ENCODE peak calls at places on chromosomes 7 and 10, in six cellular contexts. W is ovary; J is LNCaP clone FGC; B is activated CD4-positive, alpha-beta T cell treated with anti-CD3 and anti-CD28 coated beads for 4 hours; A is breast epithelium; M is GM12892. D is an unnamed sample.

GRCh38 chr10:33478089-33478674 is 143.7 kb upstream of the NRP1 start:
- DNase-seq in W (no peak), J (peak), B (no peak), A (no peak), M (no peak), D (no peak)

GRCh38 chr7:34759477-34760125 is 101.6 kb downstream of the NPSR1 start:
- DNase-seq in W (no peak), J (no peak), B (no peak), A (no peak), M (no peak), D (no peak)

GRCh38 chr10:29946953-29947700 is 112.3 kb downstream of the JCAD start:
- DNase-seq in W (no peak), J (no peak), B (no peak), A (no peak), M (no peak), D (peak)

GRCh38 chr10:60377955-60378354 is 11.7 kb downstream of the ANK3 start:
- DNase-seq in W (no peak), J (no peak), B (no peak), A (no peak), M (no peak), D (no peak)

GRCh38 chr7:4629287-4629905 is 52.7 kb upstream of the FOXK1 start:
- DNase-seq in W (no peak), J (no peak), B (no peak), A (no peak), M (no peak), D (no peak)

GRCh38 chr7:78435355-78435754 is 636.8 kb downstream of the PHTF2 start:
- DNase-seq in W (no peak), J (no peak), B (no peak), A (no peak), M (no peak), D (no peak)

GRCh38 chr7:2843711-2844152 is 376 bp downstream of the GNA12 start:
- DNase-seq in W (peak), J (no peak), B (peak), A (no peak), M (peak), D (no peak)

GRCh38 chr10:24438800-24439199 is 229.9 kb downstream of the KIAA1217 start:
- DNase-seq in W (no peak), J (no peak), B (no peak), A (no peak), M (no peak), D (no peak)

GRCh38 chr10:96436035-96436434 is 77.2 kb upstream of the OPALIN start:
- DNase-seq in W (no peak), J (no peak), B (no peak), A (no peak), M (no peak), D (no peak)

GRCh38 chr10:72334196-72334831 is 20.4 kb downstream of the DNAJB12 start:
- DNase-seq in W (peak), J (no peak), B (no peak), A (no peak), M (no peak), D (peak)

GRCh38 chr7:28977881-28978280 is 19.8 kb upstream of the TRIL start:
- DNase-seq in W (no peak), J (no peak), B (no peak), A (no peak), M (no peak), D (no peak)

GRCh38 chr7:37336259-37336658 is 112.4 kb downstream of the ELMO1 start:
- DNase-seq in W (no peak), J (no peak), B (no peak), A (no peak), M (no peak), D (no peak)

GRCh38 chr10:680146-680545 is 9.3 kb downstream of the DIP2C start:
- DNase-seq in W (no peak), J (no peak), B (no peak), A (no peak), M (no peak), D (peak)

GRCh38 chr7:159281573-159281972 is 136.9 kb upstream of the VIPR2 start:
- DNase-seq in W (no peak), J (no peak), B (no peak), A (no peak), M (no peak), D (no peak)

D was measured in left ventricle myocardium inferior.